ENCODE peak calls at places on chromosome 22, in six cellular contexts. One of them, this sample, is unnamed. For H3K4me1, the result is how much of the 10 kb centered on the place peaks cover.

GRCh38 chr22:50528682-50529415 is 963 bp downstream of the TYMP start:
- DNase-seq in CD8-positive, alpha-beta memory T cell: no peak
- DNase-seq in SK-N-SH: no peak
- DNase-seq in lung: no peak
- DNase-seq in Peyer's patch: no peak
- DNase-seq in A549: no peak
- DNase-seq in this sample: no peak

GRCh38 chr22:37316405-37316804 is 34.1 kb downstream of the CYTH4 start:
- DNase-seq in lung: no peak
- DNase-seq in SK-N-SH: no peak
- DNase-seq in A549: no peak
- DNase-seq in CD8-positive, alpha-beta memory T cell: no peak
- DNase-seq in Peyer's patch: no peak
- DNase-seq in this sample: no peak

GRCh38 chr22:48580481-48580970 is 1247.1 kb downstream of the BRD1 start:
- DNase-seq in SK-N-SH: no peak
- DNase-seq in Peyer's patch: no peak
- DNase-seq in CD8-positive, alpha-beta memory T cell: no peak
- DNase-seq in lung: no peak
- DNase-seq in A549: no peak
- DNase-seq in this sample: no peak

GRCh38 chr22:37161442-37161841 is 11.7 kb upstream of the IL2RB start:
- DNase-seq in lung: no peak
- DNase-seq in A549: peak
- DNase-seq in Peyer's patch: no peak
- DNase-seq in SK-N-SH: no peak
- DNase-seq in CD8-positive, alpha-beta memory T cell: no peak
- DNase-seq in this sample: no peak

GRCh38 chr22:41975299-41976069 is 6.2 kb downstream of the SEPTIN3 start:
- DNase-seq in SK-N-SH: peak
- DNase-seq in CD8-positive, alpha-beta memory T cell: no peak
- DNase-seq in lung: no peak
- DNase-seq in A549: no peak
- DNase-seq in Peyer's patch: no peak
- DNase-seq in this sample: no peak

GRCh38 chr22:31923166-31923565 is 21.2 kb upstream of the YWHAH start:
- DNase-seq in SK-N-SH: no peak
- DNase-seq in lung: no peak
- DNase-seq in Peyer's patch: no peak
- DNase-seq in CD8-positive, alpha-beta memory T cell: no peak
- DNase-seq in A549: no peak
- DNase-seq in this sample: peak

GRCh38 chr22:36853407-36854099 is 7.3 kb upstream of the NCF4 start:
- DNase-seq in A549: peak
- DNase-seq in SK-N-SH: peak
- DNase-seq in lung: peak
- DNase-seq in CD8-positive, alpha-beta memory T cell: peak
- DNase-seq in Peyer's patch: no peak
- DNase-seq in this sample: peak

GRCh38 chr22:50016308-50016987 is 3.9 kb upstream of the IL17REL start:
- DNase-seq in SK-N-SH: peak
- DNase-seq in CD8-positive, alpha-beta memory T cell: no peak
- DNase-seq in Peyer's patch: no peak
- DNase-seq in A549: no peak
- DNase-seq in lung: no peak
- DNase-seq in this sample: peak

GRCh38 chr22:41487037-41487963 is 18.4 kb downstream of the ACO2 start:
- DNase-seq in A549: no peak
- DNase-seq in Peyer's patch: peak
- DNase-seq in SK-N-SH: no peak
- DNase-seq in CD8-positive, alpha-beta memory T cell: no peak
- DNase-seq in lung: no peak
- DNase-seq in this sample: no peak

GRCh38 chr22:32733196-32733595 is 68.3 kb upstream of the TIMP3 start:
- DNase-seq in SK-N-SH: no peak
- DNase-seq in Peyer's patch: no peak
- DNase-seq in lung: no peak
- DNase-seq in A549: no peak
- DNase-seq in CD8-positive, alpha-beta memory T cell: no peak
- DNase-seq in this sample: no peak

DNA sequence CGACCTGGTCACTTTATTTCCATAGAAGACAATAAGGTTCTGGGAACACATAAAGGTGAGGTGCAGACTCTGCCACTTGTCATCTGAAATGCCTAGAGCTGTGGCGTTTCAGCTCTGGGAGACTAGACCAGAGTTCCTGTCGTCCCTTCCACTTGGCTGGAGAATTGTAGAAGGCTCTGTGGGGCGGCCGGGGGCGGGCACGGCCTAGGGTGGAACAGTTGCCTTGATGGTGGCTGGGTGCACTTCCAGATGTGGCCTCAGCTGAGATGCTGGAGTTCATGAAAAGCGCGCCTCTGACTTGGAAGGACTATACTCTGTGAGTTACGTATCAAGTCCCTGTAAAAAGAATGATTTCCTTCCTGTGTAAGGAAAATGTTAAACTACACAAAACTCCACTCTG is 16.8 kb downstream of the TRMU start:
- DNase-seq in SK-N-SH: no peak
- DNase-seq in Peyer's patch: no peak
- DNase-seq in A549: no peak
- DNase-seq in lung: no peak
- DNase-seq in CD8-positive, alpha-beta memory T cell: no peak
- DNase-seq in this sample: no peak
- H3K4me1 ChIP-seq in SK-N-SH: under half
- H3K4me1 ChIP-seq in Peyer's patch: under half
- H3K4me1 ChIP-seq in A549: under half
- H3K4me1 ChIP-seq in lung: under half
- H3K4me1 ChIP-seq in CD8-positive, alpha-beta memory T cell: under half
- H3K4me1 ChIP-seq in this sample: under half

GRCh38 chr22:23841736-23842404 is 3.1 kb upstream of the DERL3 start:
- DNase-seq in SK-N-SH: peak
- DNase-seq in CD8-positive, alpha-beta memory T cell: no peak
- DNase-seq in lung: no peak
- DNase-seq in Peyer's patch: peak
- DNase-seq in A549: no peak
- DNase-seq in this sample: no peak

GRCh38 chr22:23845661-23846469 is 7.1 kb upstream of the DERL3 start:
- DNase-seq in CD8-positive, alpha-beta memory T cell: no peak
- DNase-seq in Peyer's patch: no peak
- DNase-seq in SK-N-SH: peak
- DNase-seq in A549: no peak
- DNase-seq in lung: no peak
- DNase-seq in this sample: no peak

GRCh38 chr22:23847991-23848864 is 9.4 kb upstream of the DERL3 start:
- DNase-seq in CD8-positive, alpha-beta memory T cell: no peak
- DNase-seq in lung: no peak
- DNase-seq in A549: no peak
- DNase-seq in Peyer's patch: no peak
- DNase-seq in SK-N-SH: no peak
- DNase-seq in this sample: no peak

GRCh38 chr22:23847310-23847920 is 8.6 kb upstream of the DERL3 start:
- DNase-seq in SK-N-SH: no peak
- DNase-seq in CD8-positive, alpha-beta memory T cell: no peak
- DNase-seq in lung: no peak
- DNase-seq in Peyer's patch: no peak
- DNase-seq in A549: no peak
- DNase-seq in this sample: no peak

DNA sequence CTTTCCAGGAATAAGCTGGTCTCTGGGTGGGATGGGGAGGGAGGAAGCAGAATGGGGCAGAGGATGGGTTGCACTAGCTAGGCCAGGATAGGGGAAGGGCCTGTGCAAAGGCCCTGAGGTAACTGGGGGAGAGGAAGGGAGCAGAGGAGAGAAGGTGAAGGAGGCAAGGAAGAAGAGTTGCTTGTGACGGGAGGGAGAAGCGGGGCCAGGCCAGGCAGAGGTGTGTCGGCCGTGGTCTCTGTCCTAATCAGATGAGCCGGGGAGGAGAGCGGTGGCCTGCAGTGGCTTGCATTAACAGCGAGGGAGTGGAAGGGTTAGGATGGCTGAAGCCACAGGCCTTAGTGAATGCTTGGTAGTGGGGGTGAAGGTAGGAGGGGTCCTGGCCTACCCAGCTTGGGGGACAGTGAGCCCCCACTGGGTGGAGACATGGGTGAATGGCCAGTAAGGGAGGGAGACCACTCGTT is 6.0 kb upstream of the DERL3 start:
- DNase-seq in Peyer's patch: no peak
- DNase-seq in CD8-positive, alpha-beta memory T cell: no peak
- DNase-seq in A549: no peak
- DNase-seq in lung: no peak
- DNase-seq in SK-N-SH: no peak
- DNase-seq in this sample: no peak
- H3K4me1 ChIP-seq in Peyer's patch: under half
- H3K4me1 ChIP-seq in CD8-positive, alpha-beta memory T cell: under half
- H3K4me1 ChIP-seq in A549: under half
- H3K4me1 ChIP-seq in lung: under half
- H3K4me1 ChIP-seq in SK-N-SH: under half
- H3K4me1 ChIP-seq in this sample: half or more

DNA sequence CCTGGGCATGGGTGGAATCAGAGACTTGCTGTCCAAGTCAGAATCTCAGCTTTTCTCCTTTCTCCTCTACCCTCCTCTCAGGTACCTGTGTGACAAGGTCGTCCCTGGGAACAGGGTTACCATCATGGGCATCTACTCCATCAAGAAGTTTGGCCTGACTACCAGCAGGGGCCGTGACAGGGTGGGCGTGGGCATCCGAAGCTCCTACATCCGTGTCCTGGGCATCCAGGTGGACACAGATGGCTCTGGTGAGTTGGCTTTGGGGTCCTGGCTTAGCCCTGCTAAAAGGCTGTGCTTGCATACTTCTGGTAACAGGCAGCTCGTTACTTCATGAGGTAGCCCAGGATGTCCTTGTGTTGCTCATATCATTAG is 10.7 kb downstream of the MCM5 start:
- DNase-seq in CD8-positive, alpha-beta memory T cell: no peak
- DNase-seq in A549: no peak
- DNase-seq in lung: no peak
- DNase-seq in SK-N-SH: no peak
- DNase-seq in Peyer's patch: no peak
- DNase-seq in this sample: no peak
- H3K4me1 ChIP-seq in CD8-positive, alpha-beta memory T cell: under half
- H3K4me1 ChIP-seq in A549: under half
- H3K4me1 ChIP-seq in lung: under half
- H3K4me1 ChIP-seq in SK-N-SH: under half
- H3K4me1 ChIP-seq in Peyer's patch: under half
- H3K4me1 ChIP-seq in this sample: under half

GRCh38 chr22:43826142-43827093 is 14.3 kb upstream of the EFCAB6 start:
- DNase-seq in A549: peak
- DNase-seq in lung: no peak
- DNase-seq in Peyer's patch: no peak
- DNase-seq in CD8-positive, alpha-beta memory T cell: no peak
- DNase-seq in SK-N-SH: no peak
- DNase-seq in this sample: no peak

GRCh38 chr22:43827336-43827735 is 15.2 kb upstream of the EFCAB6 start:
- DNase-seq in A549: no peak
- DNase-seq in CD8-positive, alpha-beta memory T cell: no peak
- DNase-seq in SK-N-SH: no peak
- DNase-seq in lung: no peak
- DNase-seq in Peyer's patch: no peak
- DNase-seq in this sample: no peak

GRCh38 chr22:43829448-43829821 is 17.3 kb upstream of the EFCAB6 start:
- DNase-seq in A549: no peak
- DNase-seq in lung: no peak
- DNase-seq in SK-N-SH: peak
- DNase-seq in Peyer's patch: peak
- DNase-seq in CD8-positive, alpha-beta memory T cell: no peak
- DNase-seq in this sample: no peak

GRCh38 chr22:43828711-43829447 is 16.8 kb upstream of the EFCAB6 start:
- DNase-seq in SK-N-SH: peak
- DNase-seq in CD8-positive, alpha-beta memory T cell: no peak
- DNase-seq in lung: peak
- DNase-seq in Peyer's patch: peak
- DNase-seq in A549: no peak
- DNase-seq in this sample: peak

GRCh38 chr22:43827926-43828710 is 16.0 kb upstream of the EFCAB6 start:
- DNase-seq in SK-N-SH: no peak
- DNase-seq in Peyer's patch: peak
- DNase-seq in CD8-positive, alpha-beta memory T cell: no peak
- DNase-seq in lung: no peak
- DNase-seq in A549: no peak
- DNase-seq in this sample: no peak
- H3K4me1 ChIP-seq in SK-N-SH: under half
- H3K4me1 ChIP-seq in Peyer's patch: under half
- H3K4me1 ChIP-seq in CD8-positive, alpha-beta memory T cell: under half
- H3K4me1 ChIP-seq in lung: under half
- H3K4me1 ChIP-seq in A549: under half
- H3K4me1 ChIP-seq in this sample: under half

GRCh38 chr22:19853058-19853878 is 1.4 kb downstream of the GNB1L start:
- DNase-seq in CD8-positive, alpha-beta memory T cell: no peak
- DNase-seq in Peyer's patch: no peak
- DNase-seq in lung: no peak
- DNase-seq in SK-N-SH: no peak
- DNase-seq in A549: no peak
- DNase-seq in this sample: no peak
- H3K4me1 ChIP-seq in CD8-positive, alpha-beta memory T cell: under half
- H3K4me1 ChIP-seq in Peyer's patch: under half
- H3K4me1 ChIP-seq in lung: under half
- H3K4me1 ChIP-seq in SK-N-SH: under half
- H3K4me1 ChIP-seq in A549: under half
- H3K4me1 ChIP-seq in this sample: under half

DNA sequence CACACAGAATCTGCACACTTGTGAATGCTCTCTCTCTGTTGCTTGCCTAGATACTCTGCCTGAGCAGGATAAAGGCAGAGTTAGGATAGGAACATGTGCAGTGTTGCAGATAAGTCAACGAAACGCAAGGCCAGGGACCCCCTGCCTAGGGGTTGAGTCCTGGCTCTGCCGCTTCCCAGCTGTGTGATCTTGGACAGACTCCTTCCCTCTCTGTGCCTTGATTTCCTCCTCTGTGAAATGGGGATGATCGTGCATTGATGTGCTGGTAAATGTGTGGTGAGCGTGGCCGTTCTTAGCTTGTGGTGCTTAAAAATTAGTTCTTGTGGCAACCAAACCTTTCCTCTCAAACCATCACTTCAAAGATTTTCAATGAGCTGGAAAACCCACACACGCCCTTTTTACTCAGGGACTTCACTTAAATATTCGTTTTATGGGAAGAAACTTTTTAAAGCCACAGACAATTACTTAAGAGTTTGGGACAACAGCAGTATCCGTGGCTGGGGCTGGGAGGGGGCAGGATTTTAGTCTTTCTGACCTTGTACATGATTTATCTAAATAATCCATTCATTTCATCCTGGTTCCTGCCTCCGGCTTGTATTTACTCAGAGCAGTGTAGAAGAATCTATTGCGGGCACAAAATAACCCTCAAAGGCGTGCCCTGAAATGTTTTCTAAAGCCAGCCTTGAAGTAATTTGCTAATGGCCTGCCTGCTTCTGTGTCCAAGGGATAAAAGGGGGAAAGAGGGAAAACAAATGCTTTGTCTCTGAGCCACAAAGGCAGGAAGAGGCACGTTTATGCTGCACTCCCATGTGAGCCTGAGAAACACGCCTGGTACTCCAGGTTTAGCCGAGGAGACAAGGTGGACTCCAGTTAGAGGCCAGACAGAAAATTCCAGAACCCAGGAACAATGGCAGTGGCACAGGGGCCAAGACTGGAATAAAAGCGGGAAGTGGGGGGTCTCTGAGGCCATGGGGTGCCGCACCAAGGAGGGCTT is 85.0 kb upstream of the CRYBB3 start:
- DNase-seq in Peyer's patch: no peak
- DNase-seq in lung: no peak
- DNase-seq in SK-N-SH: no peak
- DNase-seq in CD8-positive, alpha-beta memory T cell: no peak
- DNase-seq in A549: no peak
- DNase-seq in this sample: no peak
- H3K4me1 ChIP-seq in Peyer's patch: under half
- H3K4me1 ChIP-seq in lung: under half
- H3K4me1 ChIP-seq in SK-N-SH: under half
- H3K4me1 ChIP-seq in CD8-positive, alpha-beta memory T cell: under half
- H3K4me1 ChIP-seq in A549: under half
- H3K4me1 ChIP-seq in this sample: under half

This sample was measured in gastrocnemius medialis.